ENCODE peak calls at places on chromosomes 3 and 15, in nine cellular contexts. One of them, this sample, is unnamed.

GRCh38 chr15:78142332-78142731 is 6.8 kb upstream of the IDH3A start:
- DNase-seq in GM20000: no peak
- DNase-seq in Panc1: no peak
- DNase-seq in neural progenitor cell: no peak
- DNase-seq in K562: no peak
- DNase-seq in hepatocyte: no peak
- DNase-seq in BJ: no peak
- DNase-seq in OCI-LY7: no peak
- DNase-seq in foreskin fibroblast: no peak
- DNase-seq in this sample: no peak

GRCh38 chr3:194996746-194997145 is 274.2 kb downstream of the XXYLT1 start:
- DNase-seq in GM20000: no peak
- DNase-seq in Panc1: no peak
- DNase-seq in neural progenitor cell: no peak
- DNase-seq in K562: no peak
- DNase-seq in hepatocyte: no peak
- DNase-seq in BJ: no peak
- DNase-seq in OCI-LY7: no peak
- DNase-seq in foreskin fibroblast: no peak
- DNase-seq in this sample: no peak

GRCh38 chr15:42100021-42100800 is 5.8 kb upstream of the PLA2G4D start:
- DNase-seq in GM20000: no peak
- DNase-seq in Panc1: no peak
- DNase-seq in neural progenitor cell: no peak
- DNase-seq in K562: no peak
- DNase-seq in hepatocyte: no peak
- DNase-seq in BJ: no peak
- DNase-seq in OCI-LY7: no peak
- DNase-seq in foreskin fibroblast: no peak
- DNase-seq in this sample: no peak

GRCh38 chr3:150798122-150798618 is 35.2 kb upstream of the SIAH2 start:
- DNase-seq in GM20000: no peak
- DNase-seq in Panc1: no peak
- DNase-seq in neural progenitor cell: peak; percentile 64
- DNase-seq in K562: no peak
- DNase-seq in hepatocyte: no peak
- DNase-seq in BJ: no peak
- DNase-seq in OCI-LY7: no peak
- DNase-seq in foreskin fibroblast: no peak
- DNase-seq in this sample: peak; percentile 16

GRCh38 chr3:103684956-103685355 is 1250.1 kb downstream of the ZPLD1 start:
- DNase-seq in GM20000: no peak
- DNase-seq in Panc1: no peak
- DNase-seq in neural progenitor cell: no peak
- DNase-seq in K562: no peak
- DNase-seq in hepatocyte: no peak
- DNase-seq in BJ: no peak
- DNase-seq in OCI-LY7: no peak
- DNase-seq in foreskin fibroblast: no peak
- DNase-seq in this sample: no peak

GRCh38 chr3:30623375-30623774 is 17.0 kb downstream of the TGFBR2 start:
- DNase-seq in GM20000: no peak
- DNase-seq in Panc1: no peak
- DNase-seq in neural progenitor cell: no peak
- DNase-seq in K562: no peak
- DNase-seq in hepatocyte: no peak
- DNase-seq in BJ: no peak
- DNase-seq in OCI-LY7: no peak
- DNase-seq in foreskin fibroblast: peak; percentile 52
- DNase-seq in this sample: no peak

GRCh38 chr3:195900426-195901355 is 7.7 kb downstream of the TNK2 start:
- DNase-seq in GM20000: peak; percentile 59
- DNase-seq in Panc1: no peak
- DNase-seq in neural progenitor cell: no peak
- DNase-seq in K562: no peak
- DNase-seq in hepatocyte: peak; percentile 3
- DNase-seq in BJ: no peak
- DNase-seq in OCI-LY7: peak; percentile 34
- DNase-seq in foreskin fibroblast: peak; percentile 94
- DNase-seq in this sample: no peak

GRCh38 chr3:4717363-4717740 is 224.2 kb downstream of the ITPR1 start:
- DNase-seq in GM20000: no peak
- DNase-seq in Panc1: no peak
- DNase-seq in neural progenitor cell: no peak
- DNase-seq in K562: no peak
- DNase-seq in hepatocyte: no peak
- DNase-seq in BJ: no peak
- DNase-seq in OCI-LY7: no peak
- DNase-seq in foreskin fibroblast: no peak
- DNase-seq in this sample: no peak

GRCh38 chr15:34116620-34117019 is 14.7 kb downstream of the PGBD4 start:
- DNase-seq in GM20000: no peak
- DNase-seq in Panc1: no peak
- DNase-seq in neural progenitor cell: no peak
- DNase-seq in K562: no peak
- DNase-seq in hepatocyte: no peak
- DNase-seq in BJ: no peak
- DNase-seq in OCI-LY7: no peak
- DNase-seq in foreskin fibroblast: no peak
- DNase-seq in this sample: no peak

GRCh38 chr3:127670761-127671522 is 1.8 kb upstream of the ABTB1 start:
- DNase-seq in GM20000: no peak
- DNase-seq in Panc1: no peak
- DNase-seq in neural progenitor cell: no peak
- DNase-seq in K562: no peak
- DNase-seq in hepatocyte: no peak
- DNase-seq in BJ: no peak
- DNase-seq in OCI-LY7: no peak
- DNase-seq in foreskin fibroblast: no peak
- DNase-seq in this sample: no peak

GRCh38 chr15:101543926-101544490 is 54.5 kb upstream of the PCSK6 start:
- DNase-seq in GM20000: no peak
- DNase-seq in Panc1: no peak
- DNase-seq in neural progenitor cell: no peak
- DNase-seq in K562: no peak
- DNase-seq in hepatocyte: no peak
- DNase-seq in BJ: no peak
- DNase-seq in OCI-LY7: no peak
- DNase-seq in foreskin fibroblast: no peak
- DNase-seq in this sample: no peak

GRCh38 chr15:76837474-76837873 is 67.7 kb downstream of the SCAPER start:
- DNase-seq in GM20000: no peak
- DNase-seq in Panc1: no peak
- DNase-seq in neural progenitor cell: no peak
- DNase-seq in K562: no peak
- DNase-seq in hepatocyte: no peak
- DNase-seq in BJ: no peak
- DNase-seq in OCI-LY7: no peak
- DNase-seq in foreskin fibroblast: no peak
- DNase-seq in this sample: no peak

GRCh38 chr3:11566916-11567315 is 76.8 kb downstream of the VGLL4 start:
- DNase-seq in GM20000: peak; percentile 9
- DNase-seq in Panc1: no peak
- DNase-seq in neural progenitor cell: peak; percentile 70
- DNase-seq in K562: peak; percentile 58
- DNase-seq in hepatocyte: no peak
- DNase-seq in BJ: no peak
- DNase-seq in OCI-LY7: no peak
- DNase-seq in foreskin fibroblast: no peak
- DNase-seq in this sample: no peak

DNA sequence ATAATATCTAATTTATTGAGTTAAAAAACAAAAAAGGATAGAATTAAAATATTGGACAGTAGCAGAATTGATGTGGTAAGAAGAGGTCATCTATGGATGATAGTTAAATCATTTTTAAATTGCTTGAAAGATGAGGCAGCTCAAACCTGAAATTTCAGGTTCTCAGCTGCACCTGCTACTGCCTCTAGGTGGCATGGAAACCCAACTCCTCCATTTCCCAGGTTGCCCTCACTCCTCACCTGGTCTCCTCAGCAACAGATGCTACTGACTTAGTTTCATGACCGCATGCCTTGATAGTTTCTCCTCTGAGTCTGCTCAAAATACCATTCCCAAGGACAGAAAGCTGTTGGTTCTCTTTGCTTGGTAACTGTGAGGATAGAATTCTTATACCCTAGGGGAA is 148.1 kb downstream of the ABHD5 start:
- DNase-seq in GM20000: no peak
- DNase-seq in Panc1: no peak
- DNase-seq in neural progenitor cell: no peak
- DNase-seq in K562: no peak
- DNase-seq in hepatocyte: no peak
- DNase-seq in BJ: no peak
- DNase-seq in OCI-LY7: peak; percentile 18
- DNase-seq in foreskin fibroblast: no peak
- DNase-seq in this sample: no peak
- TF ChIP-seq CTCF in GM20000: no peak
- TF ChIP-seq CTCF in Panc1: peak; percentile 14
- TF ChIP-seq CTCF in neural progenitor cell: no peak
- TF ChIP-seq CTCF in K562: no peak
- TF ChIP-seq CTCF in hepatocyte: peak; percentile 26
- TF ChIP-seq CTCF in BJ: no peak
- TF ChIP-seq CTCF in OCI-LY7: peak; percentile 71
- TF ChIP-seq CTCF in foreskin fibroblast: no peak
- TF ChIP-seq CTCF in this sample: no peak

GRCh38 chr3:63405882-63406281 is 127.8 kb downstream of the SYNPR start:
- DNase-seq in GM20000: no peak
- DNase-seq in Panc1: no peak
- DNase-seq in neural progenitor cell: no peak
- DNase-seq in K562: no peak
- DNase-seq in hepatocyte: no peak
- DNase-seq in BJ: no peak
- DNase-seq in OCI-LY7: no peak
- DNase-seq in foreskin fibroblast: no peak
- DNase-seq in this sample: no peak
- TF ChIP-seq CTCF in GM20000: no peak
- TF ChIP-seq CTCF in Panc1: no peak
- TF ChIP-seq CTCF in neural progenitor cell: no peak
- TF ChIP-seq CTCF in K562: no peak
- TF ChIP-seq CTCF in hepatocyte: no peak
- TF ChIP-seq CTCF in BJ: no peak
- TF ChIP-seq CTCF in OCI-LY7: no peak
- TF ChIP-seq CTCF in foreskin fibroblast: peak; percentile 9
- TF ChIP-seq CTCF in this sample: no peak

GRCh38 chr15:86139828-86140227 is 60.2 kb downstream of the AGBL1 start:
- DNase-seq in GM20000: peak; percentile 8
- DNase-seq in Panc1: peak; percentile 2
- DNase-seq in neural progenitor cell: peak; percentile 9
- DNase-seq in K562: peak; percentile 15
- DNase-seq in hepatocyte: no peak
- DNase-seq in BJ: no peak
- DNase-seq in OCI-LY7: peak; percentile 37
- DNase-seq in foreskin fibroblast: no peak
- DNase-seq in this sample: no peak

GRCh38 chr15:86138798-86139197 is 59.1 kb downstream of the AGBL1 start:
- DNase-seq in GM20000: no peak
- DNase-seq in Panc1: no peak
- DNase-seq in neural progenitor cell: no peak
- DNase-seq in K562: no peak
- DNase-seq in hepatocyte: no peak
- DNase-seq in BJ: no peak
- DNase-seq in OCI-LY7: no peak
- DNase-seq in foreskin fibroblast: no peak
- DNase-seq in this sample: no peak

DNA sequence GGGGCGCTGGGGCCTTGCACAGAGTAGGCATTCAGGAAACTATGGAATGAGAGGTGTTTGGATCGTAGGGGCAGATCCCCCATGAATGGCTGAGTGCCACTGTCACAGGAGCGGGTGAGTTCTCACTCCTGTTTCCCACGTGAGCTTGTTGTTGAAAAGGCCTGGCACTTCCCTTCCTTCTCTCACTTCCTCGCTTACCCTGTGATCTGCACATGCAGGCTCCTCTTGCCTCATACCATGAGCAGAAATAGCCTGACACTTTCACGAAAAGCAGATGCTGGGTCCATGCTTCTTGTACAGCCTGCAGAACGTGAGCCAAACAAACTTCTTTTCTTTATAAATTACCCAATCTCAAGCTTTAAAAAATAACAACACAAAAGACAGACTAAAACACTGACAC is 55.4 kb downstream of the AGBL1 start:
- DNase-seq in GM20000: no peak
- DNase-seq in Panc1: no peak
- DNase-seq in neural progenitor cell: no peak
- DNase-seq in K562: no peak
- DNase-seq in hepatocyte: peak; percentile 37
- DNase-seq in BJ: no peak
- DNase-seq in OCI-LY7: no peak
- DNase-seq in foreskin fibroblast: no peak
- DNase-seq in this sample: no peak
- TF ChIP-seq CTCF in GM20000: no peak
- TF ChIP-seq CTCF in Panc1: no peak
- TF ChIP-seq CTCF in neural progenitor cell: no peak
- TF ChIP-seq CTCF in K562: no peak
- TF ChIP-seq CTCF in hepatocyte: no peak
- TF ChIP-seq CTCF in BJ: no peak
- TF ChIP-seq CTCF in OCI-LY7: no peak
- TF ChIP-seq CTCF in foreskin fibroblast: no peak
- TF ChIP-seq CTCF in this sample: no peak

GRCh38 chr15:46329876-46330275 is 695.0 kb downstream of the SQOR start:
- DNase-seq in GM20000: no peak
- DNase-seq in Panc1: no peak
- DNase-seq in neural progenitor cell: no peak
- DNase-seq in K562: no peak
- DNase-seq in hepatocyte: no peak
- DNase-seq in BJ: no peak
- DNase-seq in OCI-LY7: no peak
- DNase-seq in foreskin fibroblast: no peak
- DNase-seq in this sample: no peak

GRCh38 chr15:46331546-46331945 is 696.7 kb downstream of the SQOR start:
- DNase-seq in GM20000: no peak
- DNase-seq in Panc1: no peak
- DNase-seq in neural progenitor cell: no peak
- DNase-seq in K562: no peak
- DNase-seq in hepatocyte: no peak
- DNase-seq in BJ: no peak
- DNase-seq in OCI-LY7: no peak
- DNase-seq in foreskin fibroblast: no peak
- DNase-seq in this sample: no peak

GRCh38 chr15:46326173-46326572 is 691.3 kb downstream of the SQOR start:
- DNase-seq in GM20000: no peak
- DNase-seq in Panc1: no peak
- DNase-seq in neural progenitor cell: no peak
- DNase-seq in K562: no peak
- DNase-seq in hepatocyte: no peak
- DNase-seq in BJ: no peak
- DNase-seq in OCI-LY7: no peak
- DNase-seq in foreskin fibroblast: no peak
- DNase-seq in this sample: no peak
- TF ChIP-seq CTCF in GM20000: no peak
- TF ChIP-seq CTCF in Panc1: no peak
- TF ChIP-seq CTCF in neural progenitor cell: no peak
- TF ChIP-seq CTCF in K562: no peak
- TF ChIP-seq CTCF in hepatocyte: no peak
- TF ChIP-seq CTCF in BJ: no peak
- TF ChIP-seq CTCF in OCI-LY7: no peak
- TF ChIP-seq CTCF in foreskin fibroblast: no peak
- TF ChIP-seq CTCF in this sample: no peak

GRCh38 chr3:58654466-58654865 is 12.1 kb downstream of the FAM3D start:
- DNase-seq in GM20000: no peak
- DNase-seq in Panc1: no peak
- DNase-seq in neural progenitor cell: no peak
- DNase-seq in K562: no peak
- DNase-seq in hepatocyte: no peak
- DNase-seq in BJ: no peak
- DNase-seq in OCI-LY7: no peak
- DNase-seq in foreskin fibroblast: no peak
- DNase-seq in this sample: no peak
- TF ChIP-seq CTCF in GM20000: no peak
- TF ChIP-seq CTCF in Panc1: no peak
- TF ChIP-seq CTCF in neural progenitor cell: no peak
- TF ChIP-seq CTCF in K562: no peak
- TF ChIP-seq CTCF in hepatocyte: no peak
- TF ChIP-seq CTCF in BJ: no peak
- TF ChIP-seq CTCF in OCI-LY7: no peak
- TF ChIP-seq CTCF in foreskin fibroblast: no peak
- TF ChIP-seq CTCF in this sample: no peak

This sample was measured in endothelial cell.